ENCODE peak calls at places on chromosomes 5 and 9, in ten cellular contexts. I is activated CD4-positive, CD25-positive, alpha-beta regulatory T cell treated with anti-CD3 and anti-CD28 coated beads, Interleukin-2, amount 50 U/mL, for 16 hours; S is KG1; J is stimulated activated CD8-positive, alpha-beta memory T cell treated with anti-CD3 and anti-CD28 coated beads, Interleukin-7, amount 100 ng/mL, for 4 hours; Y is substantia nigra; U is mammary epithelial cell; A is stimulated activated CD4-positive, alpha-beta T cell treated with anti-CD3 and anti-CD28 coated beads, TNF-alpha, amount 100 ng/mL, for 24 hours; L is LHCN-M2; V is HFF-Myc; R is NCI-H1694. G is an unnamed sample.

GRCh38 chr5:106269252-106269843 is 1401.4 kb downstream of the EFNA5 start:
- DNase-seq in I (no peak), S (no peak), J (no peak), Y (no peak), U (peak; percentile 13), A (no peak), L (peak; percentile 57), V (peak; percentile 24), R (no peak), G (no peak)

GRCh38 chr9:11931109-11931508 is 762.1 kb upstream of the TYRP1 start:
- DNase-seq in I (no peak), S (no peak), J (no peak), Y (no peak), U (no peak), A (no peak), L (no peak), V (no peak), R (no peak), G (no peak)

GRCh38 chr5:27511061-27511460 is 472.7 kb upstream of the CDH9 start:
- DNase-seq in I (no peak), S (no peak), J (no peak), Y (no peak), U (no peak), A (no peak), L (peak; percentile 5), V (no peak), R (no peak), G (no peak)

GRCh38 chr9:96061293-96061987 is 185.9 kb downstream of the ERCC6L2 start:
- DNase-seq in I (no peak), S (no peak), J (peak; percentile 29), Y (peak; percentile 31), U (peak; percentile 11), A (peak; percentile 15), L (peak; percentile 52), V (no peak), R (no peak), G (peak; percentile 32)

GRCh38 chr9:99867536-99867935 is 38.9 kb upstream of the STX17 start:
- DNase-seq in I (no peak), S (no peak), J (no peak), Y (no peak), U (no peak), A (no peak), L (no peak), V (no peak), R (no peak), G (no peak)

GRCh38 chr5:150246424-150246823 is 43.1 kb downstream of the CAMK2A start:
- DNase-seq in I (no peak), S (no peak), J (no peak), Y (no peak), U (no peak), A (no peak), L (no peak), V (no peak), R (no peak), G (no peak)

GRCh38 chr5:64165500-64166200 is at the start of gene RNF180:
- DNase-seq in I (no peak), S (no peak), J (no peak), Y (peak; percentile 41), U (peak; percentile 42), A (no peak), L (peak; percentile 19), V (no peak), R (no peak), G (no peak)

GRCh38 chr5:65727491-65728156 is 5.6 kb downstream of the NLN start:
- DNase-seq in I (no peak), S (no peak), J (no peak), Y (no peak), U (no peak), A (no peak), L (no peak), V (no peak), R (no peak), G (no peak)

GRCh38 chr5:108726446-108727091 is 21.1 kb upstream of the FER start:
- DNase-seq in I (no peak), S (no peak), J (no peak), Y (no peak), U (peak; percentile 52), A (no peak), L (peak; percentile 22), V (peak; percentile 21), R (no peak), G (no peak)

GRCh38 chr5:102858808-102859207 is 103.7 kb downstream of the PAM start:
- DNase-seq in I (no peak), S (no peak), J (no peak), Y (no peak), U (peak; percentile 78), A (no peak), L (peak; percentile 76), V (peak; percentile 70), R (no peak), G (no peak)

GRCh38 chr5:32446660-32447059 is 2.1 kb upstream of the ZFR start:
- DNase-seq in I (no peak), S (no peak), J (no peak), Y (no peak), U (no peak), A (no peak), L (no peak), V (no peak), R (no peak), G (no peak)

GRCh38 chr9:14031761-14032279 is 282.1 kb downstream of the NFIB start:
- DNase-seq in I (no peak), S (no peak), J (no peak), Y (no peak), U (no peak), A (no peak), L (peak; percentile 21), V (no peak), R (no peak), G (no peak)

GRCh38 chr9:76701441-76702031 is 62.7 kb upstream of the PCA3 start:
- DNase-seq in I (no peak), S (no peak), J (no peak), Y (peak; percentile 25), U (no peak), A (no peak), L (no peak), V (no peak), R (no peak), G (no peak)

GRCh38 chr5:87717761-87718160 is 305.0 kb upstream of the CCNH start:
- DNase-seq in I (no peak), S (no peak), J (no peak), Y (no peak), U (no peak), A (no peak), L (no peak), V (no peak), R (no peak), G (no peak)

GRCh38 chr5:151029179-151029855 is 8.9 kb downstream of the GPX3 start:
- DNase-seq in I (no peak), S (no peak), J (no peak), Y (no peak), U (no peak), A (no peak), L (no peak), V (no peak), R (no peak), G (no peak)

GRCh38 chr9:91160599-91161464 is 200.9 kb downstream of the AUH start:
- DNase-seq in I (no peak), S (no peak), J (no peak), Y (no peak), U (no peak), A (no peak), L (no peak), V (no peak), R (no peak), G (no peak)

GRCh38 chr5:164921722-164922121 is 1416.3 kb downstream of the MAT2B start:
- DNase-seq in I (no peak), S (no peak), J (no peak), Y (no peak), U (no peak), A (no peak), L (no peak), V (no peak), R (no peak), G (no peak)

GRCh38 chr5:143776951-143777350 is 35.0 kb upstream of the HMHB1 start:
- DNase-seq in I (no peak), S (no peak), J (no peak), Y (no peak), U (no peak), A (no peak), L (no peak), V (no peak), R (no peak), G (no peak)

GRCh38 chr5:35852084-35852734 is 4.5 kb upstream of the IL7R start:
- DNase-seq in I (no peak), S (no peak), J (peak; percentile 52), Y (no peak), U (no peak), A (no peak), L (peak; percentile 57), V (no peak), R (no peak), G (no peak)

GRCh38 chr9:25517701-25518100 is 160.5 kb downstream of the TUSC1 start:
- DNase-seq in I (no peak), S (no peak), J (no peak), Y (no peak), U (no peak), A (no peak), L (no peak), V (no peak), R (no peak), G (no peak)

GRCh38 chr9:70590264-70590646 is 175.8 kb upstream of the KLF9 start:
- DNase-seq in I (no peak), S (no peak), J (no peak), Y (no peak), U (no peak), A (no peak), L (no peak), V (no peak), R (no peak), G (no peak)